ENCODE peak calls at places on chromosomes 13 and 19, in six cellular contexts. D is uterus, U is heart right ventricle, C is adrenal gland, V is cardiac muscle cell, T is endothelial cell of umbilical vein. J is an unnamed sample. For H3K4me1, the result is how much of the 10 kb centered on the place peaks cover.

GRCh38 chr19:22532388-22533310 is 101.5 kb upstream of the ZNF492 start:
- DNase-seq in C (no peak), T (no peak), V (no peak), U (peak), D (peak), J (peak)

GRCh38 chr13:93226065-93226622 is 463 bp upstream of the GPC6 start:
- DNase-seq in V (peak), D (no peak), U (no peak), T (no peak), C (no peak), J (no peak)

GRCh38 chr19:38580080-38580479 is 37.7 kb downstream of the MAP4K1 start:
- DNase-seq in T (no peak), V (no peak), U (no peak), D (no peak), C (no peak), J (no peak)

GRCh38 chr19:7194566-7194965 is 99.6 kb downstream of the INSR start:
- DNase-seq in V (no peak), D (no peak), U (no peak), C (no peak), T (no peak), J (no peak)

GRCh38 chr19:28435551-28436261 is 777.2 kb downstream of the UQCRFS1 start:
- DNase-seq in T (no peak), V (no peak), D (no peak), C (no peak), U (no peak), J (peak)

GRCh38 chr13:36259361-36260137 is 38.1 kb downstream of the CCDC169 start:
- DNase-seq in U (no peak), T (no peak), V (no peak), C (no peak), D (no peak), J (no peak)

GRCh38 chr19:35169226-35169995 is 14.9 kb downstream of the FXYD5 start:
- DNase-seq in C (no peak), T (no peak), U (no peak), D (no peak), V (no peak), J (no peak)

GRCh38 chr13:95298971-95299627 is 2.2 kb downstream of the ABCC4 start:
- DNase-seq in V (no peak), U (no peak), C (no peak), D (no peak), T (no peak), J (no peak)

GRCh38 chr19:52086481-52086880 is 9.1 kb downstream of the ZNF841 start:
- DNase-seq in V (no peak), C (peak), D (no peak), U (no peak), T (no peak), J (no peak)

GRCh38 chr13:102702965-102703720 is 8.3 kb upstream of the METTL21C start:
- DNase-seq in D (no peak), U (no peak), C (no peak), T (no peak), V (no peak), J (no peak)
- H3K27ac ChIP-seq in D (peak), U (no peak), C (no peak), T (peak), V (no peak), J (no peak)

GRCh38 chr19:46868444-46868843 is 7.6 kb downstream of the ARHGAP35 start:
- DNase-seq in V (no peak), C (no peak), D (no peak), T (no peak), U (no peak), J (no peak)
- H3K4me1 ChIP-seq in V (under half), C (under half), D (under half), T (under half), U (half or more), J (under half)

DNA sequence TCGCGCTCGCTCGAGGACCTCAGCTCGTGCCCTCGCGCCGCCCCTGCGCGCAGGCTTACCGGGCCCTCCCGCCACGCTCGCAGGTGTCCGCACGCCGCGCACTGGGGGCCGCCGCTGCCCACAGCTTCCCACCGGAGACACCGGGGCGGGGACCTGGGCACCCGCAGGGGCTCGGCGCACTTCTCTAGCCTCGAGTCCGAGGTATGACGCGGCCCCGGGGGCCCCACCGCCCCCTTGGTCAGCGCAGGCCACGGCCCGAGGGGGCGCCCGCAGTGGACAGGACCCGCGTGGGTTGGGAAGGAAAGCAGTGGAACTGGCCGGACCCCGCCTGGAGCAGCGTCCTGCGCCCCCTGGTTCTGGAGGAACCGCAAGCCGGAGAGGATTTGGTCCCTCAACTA is 2.1 kb upstream of the GRWD1 start:
- DNase-seq in U (no peak), V (no peak), D (no peak), C (no peak), T (no peak), J (no peak)
- H3K4me3 ChIP-seq in U (peak), V (no peak), D (no peak), C (no peak), T (no peak), J (peak)

GRCh38 chr13:57604442-57604841 is 27.1 kb upstream of the PCDH17 start:
- DNase-seq in U (no peak), D (no peak), C (no peak), T (no peak), V (peak), J (no peak)

GRCh38 chr13:57595775-57596174 is 35.8 kb upstream of the PCDH17 start:
- DNase-seq in T (no peak), D (no peak), V (no peak), U (no peak), C (no peak), J (no peak)

DNA sequence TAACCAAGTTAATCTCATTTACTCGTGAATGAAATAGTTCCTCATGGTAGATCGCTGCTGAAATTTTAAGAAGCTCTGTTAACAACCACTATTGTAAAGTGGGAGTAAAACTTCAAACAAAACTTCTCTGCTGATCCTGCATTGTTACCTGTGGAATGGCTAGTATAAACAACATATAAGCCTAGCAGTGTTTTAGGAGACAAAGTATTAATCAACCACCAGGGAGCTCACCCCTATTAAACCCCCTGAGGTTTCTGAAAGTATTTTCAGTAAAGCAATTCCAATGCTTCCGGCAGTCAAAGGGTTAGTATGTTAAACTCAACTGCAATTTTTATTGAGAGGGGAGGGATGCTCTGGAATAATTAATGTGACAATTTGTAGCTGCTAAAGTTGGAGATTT is 30.0 kb upstream of the PCDH17 start:
- DNase-seq in V (no peak), T (no peak), D (no peak), U (no peak), C (no peak), J (no peak)
- H3K27ac ChIP-seq in V (no peak), T (no peak), D (no peak), U (no peak), C (no peak), J (no peak)

GRCh38 chr13:33208290-33208990 is 77.1 kb downstream of the STARD13 start:
- DNase-seq in C (no peak), U (no peak), T (no peak), V (no peak), D (no peak), J (no peak)
- H3K4me1 ChIP-seq in C (under half), U (half or more), T (half or more), V (under half), D (under half), J (under half)

GRCh38 chr19:48330012-48330681 is 4.8 kb downstream of the EMP3 start:
- DNase-seq in V (peak), U (peak), D (peak), C (peak), T (peak), J (peak)

GRCh38 chr19:48332351-48332661 is 7.0 kb downstream of the EMP3 start:
- DNase-seq in T (no peak), U (no peak), V (no peak), D (no peak), C (no peak), J (no peak)

GRCh38 chr19:48329167-48329891 is 4.0 kb downstream of the EMP3 start:
- DNase-seq in U (no peak), C (peak), D (no peak), V (no peak), T (no peak), J (no peak)

GRCh38 chr19:48332662-48333466 is 7.5 kb downstream of the EMP3 start:
- DNase-seq in D (peak), V (peak), U (peak), C (peak), T (peak), J (peak)

GRCh38 chr19:48333467-48334384 is 8.4 kb downstream of the EMP3 start:
- DNase-seq in T (peak), U (peak), C (peak), V (peak), D (peak), J (peak)
- H3K4me3 ChIP-seq in T (peak), U (peak), C (no peak), V (peak), D (peak), J (peak)

DNA sequence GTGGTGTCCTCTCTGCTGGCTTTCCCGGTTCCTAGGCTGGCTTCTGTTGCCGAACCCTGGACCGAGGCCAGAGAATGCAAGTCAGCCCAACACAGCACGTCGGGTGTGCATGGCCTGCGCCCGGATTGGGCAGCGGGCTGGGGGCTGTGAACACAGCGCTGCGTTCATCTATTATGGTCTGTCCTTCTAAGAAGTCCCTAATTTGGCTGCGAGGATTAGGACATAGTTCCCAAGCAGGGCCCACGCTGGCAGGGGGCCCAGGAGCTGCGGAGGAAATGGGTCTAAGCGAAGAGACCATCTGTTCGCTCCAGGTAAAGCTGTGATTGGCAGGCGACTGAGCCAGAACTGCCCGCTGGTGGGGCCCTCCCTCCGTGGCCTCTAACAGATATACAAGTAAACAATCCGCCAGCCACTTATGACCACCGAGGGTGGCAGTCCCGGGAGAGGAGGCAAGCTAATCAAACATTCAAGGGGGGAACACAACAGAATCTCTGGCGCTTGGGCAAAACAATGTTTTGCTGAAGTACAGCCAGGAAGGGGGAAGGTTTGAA is 6.0 kb downstream of the SYCE2 start:
- DNase-seq in U (peak), T (peak), V (peak), D (peak), C (peak), J (peak)
- H3K27ac ChIP-seq in U (peak), T (no peak), V (no peak), D (peak), C (peak), J (peak)

GRCh38 chr19:48627211-48627864 is 8.0 kb downstream of the SPHK2 start:
- DNase-seq in D (no peak), C (peak), U (no peak), V (no peak), T (no peak), J (no peak)
- H3K4me1 ChIP-seq in D (under half), C (under half), U (under half), V (under half), T (under half), J (under half)

DNA sequence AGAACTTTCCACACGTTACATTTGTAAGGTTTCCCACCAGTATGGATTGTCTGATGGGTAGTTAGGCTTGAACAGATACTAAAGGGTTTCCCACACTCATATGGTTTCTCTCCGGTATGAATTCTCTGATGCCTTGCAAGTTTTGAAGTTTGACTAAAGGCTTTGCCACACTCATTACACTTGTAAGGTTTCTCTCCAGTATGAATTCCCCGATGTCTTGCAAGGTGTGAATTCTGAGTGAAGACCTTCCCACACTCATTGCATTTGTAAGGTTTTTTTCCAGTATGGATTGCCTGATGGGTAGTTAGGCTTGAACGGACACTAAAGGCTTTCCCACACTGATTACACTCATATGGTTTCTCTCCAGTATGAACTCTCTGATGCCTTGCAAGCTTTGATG is 7.6 kb upstream of the ZNF415 start:
- DNase-seq in C (no peak), U (no peak), V (no peak), T (no peak), D (no peak), J (no peak)
- H3K4me3 ChIP-seq in C (no peak), U (no peak), V (no peak), T (no peak), D (no peak), J (no peak)

GRCh38 chr19:16372065-16372915 is 47.7 kb downstream of the KLF2 start:
- DNase-seq in V (no peak), C (no peak), T (no peak), U (no peak), D (no peak), J (no peak)

GRCh38 chr19:16373989-16374388 is 49.4 kb downstream of the KLF2 start:
- DNase-seq in U (no peak), D (no peak), T (no peak), C (no peak), V (no peak), J (no peak)

GRCh38 chr19:16374436-16374835 is 49.8 kb downstream of the KLF2 start:
- DNase-seq in U (no peak), T (no peak), D (no peak), C (no peak), V (no peak), J (no peak)

GRCh38 chr19:16373539-16373938 is 48.9 kb downstream of the KLF2 start:
- DNase-seq in U (peak), C (no peak), V (no peak), D (peak), T (peak), J (peak)

DNA sequence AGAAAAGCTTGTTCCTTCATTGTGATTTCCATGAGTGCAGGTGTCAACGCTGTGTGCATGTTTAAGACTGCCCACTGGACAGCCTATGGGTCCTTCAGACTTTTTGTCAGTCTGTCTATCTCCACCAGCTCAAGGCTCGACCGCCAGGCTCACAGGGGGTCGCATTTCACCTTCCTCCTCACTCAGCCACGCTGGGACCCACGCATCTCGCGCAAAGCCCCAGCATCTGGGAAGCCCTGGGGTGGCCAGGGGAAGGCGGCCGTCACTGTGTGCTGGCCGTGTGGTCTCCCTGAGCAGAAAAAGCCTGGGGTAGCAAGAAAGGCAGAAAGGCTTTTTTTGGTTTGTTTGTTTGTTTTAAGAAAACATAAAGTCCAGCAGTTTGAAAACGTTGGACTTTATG is 48.5 kb downstream of the KLF2 start:
- DNase-seq in V (no peak), D (no peak), C (no peak), T (no peak), U (no peak), J (no peak)
- H3K27ac ChIP-seq in V (peak), D (peak), C (no peak), T (no peak), U (peak), J (no peak)

J was measured in right cardiac atrium.